ENCODE peak calls at places on chromosomes 1 and 21, in ten cellular contexts. One of them, this sample, is unnamed. For H3K36me3 and H3K27me3, the result is how much of the 10 kb centered on the place peaks cover.

GRCh38 chr1:17419626-17420328 is 19.7 kb downstream of the RCC2 start:
- DNase-seq in neural progenitor cell: peak
- DNase-seq in HCT116: no peak
- DNase-seq in Peyer's patch: peak
- DNase-seq in HepG2: no peak
- DNase-seq in BE2C: peak
- DNase-seq in right lobe of liver: peak
- DNase-seq in left lung: peak
- DNase-seq in mammary epithelial cell: peak
- DNase-seq in heart left ventricle: peak
- DNase-seq in this sample: peak

GRCh38 chr1:54309631-54310366 is 96.4 kb downstream of the SSBP3 start:
- DNase-seq in HepG2: no peak
- DNase-seq in HCT116: no peak
- DNase-seq in right lobe of liver: no peak
- DNase-seq in BE2C: no peak
- DNase-seq in heart left ventricle: no peak
- DNase-seq in mammary epithelial cell: no peak
- DNase-seq in left lung: no peak
- DNase-seq in Peyer's patch: no peak
- DNase-seq in neural progenitor cell: peak
- DNase-seq in this sample: no peak

GRCh38 chr1:28160677-28161328 is 15.7 kb downstream of the PTAFR start:
- DNase-seq in neural progenitor cell: no peak
- DNase-seq in left lung: no peak
- DNase-seq in heart left ventricle: peak
- DNase-seq in mammary epithelial cell: peak
- DNase-seq in Peyer's patch: no peak
- DNase-seq in HepG2: no peak
- DNase-seq in HCT116: no peak
- DNase-seq in BE2C: no peak
- DNase-seq in right lobe of liver: no peak
- DNase-seq in this sample: no peak

GRCh38 chr1:204651843-204652421 is 33.6 kb downstream of the LRRN2 start:
- DNase-seq in Peyer's patch: no peak
- DNase-seq in HepG2: no peak
- DNase-seq in right lobe of liver: no peak
- DNase-seq in HCT116: no peak
- DNase-seq in BE2C: peak
- DNase-seq in left lung: no peak
- DNase-seq in mammary epithelial cell: no peak
- DNase-seq in neural progenitor cell: peak
- DNase-seq in heart left ventricle: no peak
- DNase-seq in this sample: no peak

GRCh38 chr1:110281363-110282290 is 57.5 kb upstream of the RBM15 start:
- DNase-seq in left lung: no peak
- DNase-seq in HepG2: no peak
- DNase-seq in right lobe of liver: no peak
- DNase-seq in Peyer's patch: no peak
- DNase-seq in mammary epithelial cell: no peak
- DNase-seq in HCT116: no peak
- DNase-seq in BE2C: peak
- DNase-seq in heart left ventricle: no peak
- DNase-seq in neural progenitor cell: no peak
- DNase-seq in this sample: no peak

GRCh38 chr1:174995916-174996315 is 3.8 kb upstream of the CACYBP start:
- DNase-seq in left lung: peak
- DNase-seq in Peyer's patch: no peak
- DNase-seq in heart left ventricle: no peak
- DNase-seq in BE2C: no peak
- DNase-seq in mammary epithelial cell: no peak
- DNase-seq in HCT116: no peak
- DNase-seq in right lobe of liver: no peak
- DNase-seq in neural progenitor cell: no peak
- DNase-seq in HepG2: no peak
- DNase-seq in this sample: no peak

GRCh38 chr1:222171005-222171404 is 376.9 kb downstream of the HHIPL2 start:
- DNase-seq in heart left ventricle: no peak
- DNase-seq in BE2C: peak
- DNase-seq in HepG2: peak
- DNase-seq in right lobe of liver: no peak
- DNase-seq in left lung: no peak
- DNase-seq in mammary epithelial cell: peak
- DNase-seq in HCT116: peak
- DNase-seq in Peyer's patch: no peak
- DNase-seq in neural progenitor cell: peak
- DNase-seq in this sample: peak

GRCh38 chr1:156006666-156007376 is 13.9 kb downstream of the SSR2 start:
- DNase-seq in HepG2: no peak
- DNase-seq in mammary epithelial cell: peak
- DNase-seq in right lobe of liver: no peak
- DNase-seq in left lung: no peak
- DNase-seq in BE2C: no peak
- DNase-seq in neural progenitor cell: no peak
- DNase-seq in Peyer's patch: no peak
- DNase-seq in heart left ventricle: no peak
- DNase-seq in HCT116: no peak
- DNase-seq in this sample: peak

GRCh38 chr21:43340491-43341348 is 86.2 kb downstream of the SIK1 start:
- DNase-seq in left lung: no peak
- DNase-seq in Peyer's patch: no peak
- DNase-seq in heart left ventricle: no peak
- DNase-seq in BE2C: no peak
- DNase-seq in HepG2: no peak
- DNase-seq in mammary epithelial cell: peak
- DNase-seq in right lobe of liver: no peak
- DNase-seq in neural progenitor cell: no peak
- DNase-seq in HCT116: peak
- DNase-seq in this sample: peak

GRCh38 chr1:105997516-105997915 is 1059.0 kb upstream of the PRMT6 start:
- DNase-seq in left lung: no peak
- DNase-seq in HCT116: no peak
- DNase-seq in mammary epithelial cell: no peak
- DNase-seq in BE2C: no peak
- DNase-seq in heart left ventricle: no peak
- DNase-seq in HepG2: no peak
- DNase-seq in right lobe of liver: no peak
- DNase-seq in neural progenitor cell: no peak
- DNase-seq in Peyer's patch: no peak
- DNase-seq in this sample: no peak

DNA sequence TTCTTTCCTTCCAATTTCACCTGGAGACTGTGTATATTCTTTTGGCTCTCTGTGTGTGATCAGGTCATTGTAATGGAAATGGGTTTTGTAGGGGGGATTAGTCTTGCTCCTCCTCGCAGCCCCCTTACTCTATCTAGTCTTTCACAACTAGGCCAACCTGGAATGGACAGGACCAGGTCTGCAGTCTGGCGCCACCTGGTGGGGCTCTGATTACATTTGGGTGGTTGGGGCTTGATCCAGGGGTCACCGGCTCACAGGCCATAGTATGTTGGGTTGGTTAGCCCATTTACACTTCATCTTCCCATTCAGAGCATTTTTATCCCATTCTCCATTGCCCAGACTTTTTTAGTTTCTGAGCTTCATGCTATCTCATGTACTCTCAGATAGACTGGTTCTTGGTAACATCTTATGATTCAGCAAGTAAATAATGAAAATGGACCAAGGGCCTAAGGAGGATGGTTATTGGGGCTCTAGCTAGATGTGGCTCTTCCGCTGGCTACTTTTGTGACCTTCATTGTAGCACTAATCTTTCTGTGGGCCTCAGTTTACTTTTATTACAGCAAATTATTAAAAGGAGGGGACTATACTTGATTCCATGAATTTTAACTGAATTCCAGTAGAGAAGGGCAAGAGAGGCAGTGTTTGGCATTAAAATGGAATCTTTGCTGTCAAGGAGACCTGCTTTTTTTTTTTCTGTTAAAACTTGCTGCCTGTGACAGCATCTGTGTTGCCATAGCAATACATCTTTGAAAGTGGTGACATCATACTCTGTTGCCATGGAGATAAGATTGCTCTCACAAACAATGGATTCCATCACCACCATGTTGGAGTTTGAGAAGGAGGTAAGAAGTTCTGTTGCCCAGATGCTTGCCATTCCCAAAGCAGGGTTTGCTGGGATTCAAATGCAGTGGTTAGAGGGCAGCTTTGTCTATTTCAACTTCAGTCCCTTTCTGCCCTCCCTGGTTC is 150.1 kb downstream of the PLXNA2 start:
- DNase-seq in neural progenitor cell: peak
- DNase-seq in HepG2: peak
- DNase-seq in left lung: no peak
- DNase-seq in BE2C: peak
- DNase-seq in mammary epithelial cell: peak
- DNase-seq in right lobe of liver: peak
- DNase-seq in Peyer's patch: peak
- DNase-seq in heart left ventricle: peak
- DNase-seq in HCT116: peak
- DNase-seq in this sample: peak
- H3K36me3 ChIP-seq in neural progenitor cell: under half
- H3K36me3 ChIP-seq in HepG2: under half
- H3K36me3 ChIP-seq in left lung: half or more
- H3K36me3 ChIP-seq in BE2C: half or more
- H3K36me3 ChIP-seq in mammary epithelial cell: under half
- H3K36me3 ChIP-seq in right lobe of liver: under half
- H3K36me3 ChIP-seq in Peyer's patch: half or more
- H3K36me3 ChIP-seq in heart left ventricle: half or more
- H3K36me3 ChIP-seq in HCT116: under half
- H3K36me3 ChIP-seq in this sample: under half

GRCh38 chr21:36708512-36709029 is 9.7 kb downstream of the SIM2 start:
- DNase-seq in neural progenitor cell: peak
- DNase-seq in left lung: no peak
- DNase-seq in BE2C: no peak
- DNase-seq in heart left ventricle: no peak
- DNase-seq in mammary epithelial cell: no peak
- DNase-seq in HepG2: no peak
- DNase-seq in right lobe of liver: no peak
- DNase-seq in HCT116: no peak
- DNase-seq in Peyer's patch: no peak
- DNase-seq in this sample: no peak
- H3K27me3 ChIP-seq in neural progenitor cell: half or more
- H3K27me3 ChIP-seq in left lung: half or more
- H3K27me3 ChIP-seq in BE2C: half or more
- H3K27me3 ChIP-seq in heart left ventricle: half or more
- H3K27me3 ChIP-seq in mammary epithelial cell: half or more
- H3K27me3 ChIP-seq in HepG2: under half
- H3K27me3 ChIP-seq in right lobe of liver: under half
- H3K27me3 ChIP-seq in HCT116: under half
- H3K27me3 ChIP-seq in Peyer's patch: half or more
- H3K27me3 ChIP-seq in this sample: half or more

DNA sequence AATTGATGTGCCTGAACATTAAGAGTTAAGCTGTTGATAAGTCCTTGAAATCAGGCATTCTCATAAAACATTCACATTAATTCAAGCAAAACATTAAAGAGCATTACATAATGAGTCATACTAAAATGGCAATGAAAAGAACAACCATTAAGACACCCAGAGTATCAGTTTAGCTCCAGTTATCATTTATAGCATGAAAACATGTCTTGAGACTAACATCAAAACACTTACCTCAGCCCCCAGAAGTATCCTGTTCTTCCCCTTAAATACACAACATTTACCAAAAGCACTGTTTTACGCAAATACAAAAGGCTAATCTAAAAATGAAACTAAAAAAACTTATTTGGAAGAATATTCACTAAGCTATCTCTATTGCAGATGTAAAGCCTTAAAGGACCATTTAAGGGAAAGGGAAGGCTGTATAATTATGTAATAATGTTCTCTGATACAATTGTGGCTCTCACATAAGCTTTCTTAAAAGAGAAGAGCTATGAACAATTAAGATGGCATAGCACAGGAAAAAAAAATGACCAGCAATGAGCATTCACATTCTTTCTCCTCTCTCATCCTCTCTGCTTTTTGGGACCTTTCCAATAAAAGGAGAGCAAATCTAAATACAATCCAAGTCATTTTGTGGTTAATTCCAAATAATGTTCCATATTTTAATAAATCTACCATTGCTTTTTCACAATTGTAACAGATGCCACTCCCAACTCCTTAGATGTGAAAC is 23.7 kb downstream of the SMYD3 start:
- DNase-seq in neural progenitor cell: no peak
- DNase-seq in HepG2: no peak
- DNase-seq in BE2C: no peak
- DNase-seq in right lobe of liver: no peak
- DNase-seq in heart left ventricle: no peak
- DNase-seq in Peyer's patch: no peak
- DNase-seq in mammary epithelial cell: no peak
- DNase-seq in HCT116: no peak
- DNase-seq in left lung: no peak
- DNase-seq in this sample: no peak
- H3K4me3 ChIP-seq in neural progenitor cell: no peak
- H3K4me3 ChIP-seq in HepG2: no peak
- H3K4me3 ChIP-seq in BE2C: no peak
- H3K4me3 ChIP-seq in right lobe of liver: no peak
- H3K4me3 ChIP-seq in heart left ventricle: no peak
- H3K4me3 ChIP-seq in Peyer's patch: no peak
- H3K4me3 ChIP-seq in mammary epithelial cell: no peak
- H3K4me3 ChIP-seq in HCT116: no peak
- H3K4me3 ChIP-seq in left lung: no peak
- H3K4me3 ChIP-seq in this sample: no peak

GRCh38 chr21:46000182-46000730 is 18.7 kb downstream of the COL6A1 start:
- DNase-seq in BE2C: no peak
- DNase-seq in mammary epithelial cell: no peak
- DNase-seq in left lung: peak
- DNase-seq in right lobe of liver: no peak
- DNase-seq in HepG2: no peak
- DNase-seq in neural progenitor cell: no peak
- DNase-seq in HCT116: no peak
- DNase-seq in Peyer's patch: peak
- DNase-seq in heart left ventricle: no peak
- DNase-seq in this sample: no peak

GRCh38 chr21:45998276-45998701 is 16.7 kb downstream of the COL6A1 start:
- DNase-seq in heart left ventricle: peak
- DNase-seq in HCT116: no peak
- DNase-seq in HepG2: no peak
- DNase-seq in right lobe of liver: no peak
- DNase-seq in BE2C: no peak
- DNase-seq in mammary epithelial cell: no peak
- DNase-seq in left lung: peak
- DNase-seq in neural progenitor cell: no peak
- DNase-seq in Peyer's patch: peak
- DNase-seq in this sample: no peak

GRCh38 chr21:45999581-46000181 is 18.1 kb downstream of the COL6A1 start:
- DNase-seq in heart left ventricle: no peak
- DNase-seq in neural progenitor cell: no peak
- DNase-seq in Peyer's patch: peak
- DNase-seq in HCT116: no peak
- DNase-seq in BE2C: no peak
- DNase-seq in HepG2: no peak
- DNase-seq in right lobe of liver: no peak
- DNase-seq in left lung: no peak
- DNase-seq in mammary epithelial cell: no peak
- DNase-seq in this sample: no peak

GRCh38 chr21:45997495-45998275 is 16.1 kb downstream of the COL6A1 start:
- DNase-seq in right lobe of liver: peak
- DNase-seq in left lung: peak
- DNase-seq in BE2C: peak
- DNase-seq in mammary epithelial cell: no peak
- DNase-seq in HepG2: no peak
- DNase-seq in heart left ventricle: peak
- DNase-seq in HCT116: no peak
- DNase-seq in Peyer's patch: peak
- DNase-seq in neural progenitor cell: no peak
- DNase-seq in this sample: no peak

GRCh38 chr21:45998871-45999580 is 17.5 kb downstream of the COL6A1 start:
- DNase-seq in mammary epithelial cell: no peak
- DNase-seq in heart left ventricle: no peak
- DNase-seq in HCT116: no peak
- DNase-seq in neural progenitor cell: no peak
- DNase-seq in BE2C: peak
- DNase-seq in right lobe of liver: no peak
- DNase-seq in Peyer's patch: peak
- DNase-seq in left lung: peak
- DNase-seq in HepG2: no peak
- DNase-seq in this sample: no peak
- H3K36me3 ChIP-seq in mammary epithelial cell: under half
- H3K36me3 ChIP-seq in heart left ventricle: half or more
- H3K36me3 ChIP-seq in HCT116: under half
- H3K36me3 ChIP-seq in neural progenitor cell: under half
- H3K36me3 ChIP-seq in BE2C: under half
- H3K36me3 ChIP-seq in right lobe of liver: under half
- H3K36me3 ChIP-seq in Peyer's patch: under half
- H3K36me3 ChIP-seq in left lung: under half
- H3K36me3 ChIP-seq in HepG2: under half
- H3K36me3 ChIP-seq in this sample: under half